ENCODE peak calls at places on chromosomes 1 and 21, in eight cellular contexts. One of them, this sample, is unnamed.

GRCh38 chr1:226875641-226876295 is 5.4 kb downstream of the PSEN2 start:
- DNase-seq in glutamatergic neuron: no peak
- DNase-seq in neural crest cell: no peak
- DNase-seq in H9: peak
- DNase-seq in breast epithelium: no peak
- DNase-seq in pancreas: no peak
- DNase-seq in astrocyte: peak
- DNase-seq in AG09309: no peak
- DNase-seq in this sample: no peak

GRCh38 chr1:18940303-18941020 is 16.0 kb downstream of the IFFO2 start:
- DNase-seq in glutamatergic neuron: no peak
- DNase-seq in neural crest cell: no peak
- DNase-seq in H9: no peak
- DNase-seq in breast epithelium: no peak
- DNase-seq in pancreas: no peak
- DNase-seq in astrocyte: no peak
- DNase-seq in AG09309: no peak
- DNase-seq in this sample: no peak

GRCh38 chr1:1616045-1616821 is 933 bp downstream of the MIB2 start:
- DNase-seq in glutamatergic neuron: peak
- DNase-seq in neural crest cell: no peak
- DNase-seq in H9: peak
- DNase-seq in breast epithelium: no peak
- DNase-seq in pancreas: peak
- DNase-seq in astrocyte: no peak
- DNase-seq in AG09309: no peak
- DNase-seq in this sample: no peak

GRCh38 chr1:209805875-209806760 is at the start of gene IRF6:
- DNase-seq in glutamatergic neuron: peak
- DNase-seq in neural crest cell: peak
- DNase-seq in H9: peak
- DNase-seq in breast epithelium: peak
- DNase-seq in pancreas: peak
- DNase-seq in astrocyte: peak
- DNase-seq in AG09309: no peak
- DNase-seq in this sample: peak

GRCh38 chr21:45578811-45579381 is 36.7 kb upstream of the SLC19A1 start:
- DNase-seq in glutamatergic neuron: no peak
- DNase-seq in neural crest cell: no peak
- DNase-seq in H9: no peak
- DNase-seq in breast epithelium: peak
- DNase-seq in pancreas: no peak
- DNase-seq in astrocyte: no peak
- DNase-seq in AG09309: no peak
- DNase-seq in this sample: no peak

GRCh38 chr21:18705971-18706370 is 302.4 kb upstream of the TMPRSS15 start:
- DNase-seq in glutamatergic neuron: no peak
- DNase-seq in neural crest cell: no peak
- DNase-seq in H9: no peak
- DNase-seq in breast epithelium: no peak
- DNase-seq in pancreas: no peak
- DNase-seq in astrocyte: no peak
- DNase-seq in AG09309: no peak
- DNase-seq in this sample: no peak

GRCh38 chr21:26490771-26491170 is 82.3 kb downstream of the CYYR1 start:
- DNase-seq in glutamatergic neuron: no peak
- DNase-seq in neural crest cell: no peak
- DNase-seq in H9: no peak
- DNase-seq in breast epithelium: no peak
- DNase-seq in pancreas: no peak
- DNase-seq in astrocyte: peak
- DNase-seq in AG09309: no peak
- DNase-seq in this sample: no peak

GRCh38 chr1:234704106-234704887 is 94.3 kb upstream of the IRF2BP2 start:
- DNase-seq in glutamatergic neuron: no peak
- DNase-seq in neural crest cell: no peak
- DNase-seq in H9: no peak
- DNase-seq in breast epithelium: peak
- DNase-seq in pancreas: no peak
- DNase-seq in astrocyte: no peak
- DNase-seq in AG09309: no peak
- DNase-seq in this sample: no peak

GRCh38 chr1:47137178-47137577 is at the start of gene CYP4A22:
- DNase-seq in glutamatergic neuron: no peak
- DNase-seq in neural crest cell: no peak
- DNase-seq in H9: no peak
- DNase-seq in breast epithelium: no peak
- DNase-seq in pancreas: no peak
- DNase-seq in astrocyte: no peak
- DNase-seq in AG09309: no peak
- DNase-seq in this sample: no peak

GRCh38 chr1:38512024-38512623 is 347.4 kb downstream of the RRAGC start:
- DNase-seq in glutamatergic neuron: no peak
- DNase-seq in neural crest cell: no peak
- DNase-seq in H9: no peak
- DNase-seq in breast epithelium: no peak
- DNase-seq in pancreas: no peak
- DNase-seq in astrocyte: no peak
- DNase-seq in AG09309: no peak
- DNase-seq in this sample: no peak

GRCh38 chr1:214808845-214809460 is 206.0 kb downstream of the CENPF start:
- DNase-seq in glutamatergic neuron: no peak
- DNase-seq in neural crest cell: no peak
- DNase-seq in H9: no peak
- DNase-seq in breast epithelium: no peak
- DNase-seq in pancreas: no peak
- DNase-seq in astrocyte: peak
- DNase-seq in AG09309: no peak
- DNase-seq in this sample: no peak

GRCh38 chr1:210800756-210801155 is 333.2 kb downstream of the KCNH1 start:
- DNase-seq in glutamatergic neuron: no peak
- DNase-seq in neural crest cell: no peak
- DNase-seq in H9: no peak
- DNase-seq in breast epithelium: no peak
- DNase-seq in pancreas: no peak
- DNase-seq in astrocyte: peak
- DNase-seq in AG09309: no peak
- DNase-seq in this sample: no peak

GRCh38 chr1:237851209-237851845 is 39.4 kb downstream of the ZP4 start:
- DNase-seq in glutamatergic neuron: peak
- DNase-seq in neural crest cell: peak
- DNase-seq in H9: peak
- DNase-seq in breast epithelium: no peak
- DNase-seq in pancreas: no peak
- DNase-seq in astrocyte: peak
- DNase-seq in AG09309: peak
- DNase-seq in this sample: no peak

GRCh38 chr1:146036990-146037646 is 15.6 kb upstream of the HJV start:
- DNase-seq in glutamatergic neuron: peak
- DNase-seq in neural crest cell: peak
- DNase-seq in H9: peak
- DNase-seq in breast epithelium: peak
- DNase-seq in pancreas: peak
- DNase-seq in astrocyte: peak
- DNase-seq in AG09309: peak
- DNase-seq in this sample: peak

GRCh38 chr1:26188477-26188876 is 1.9 kb upstream of the CATSPER4 start:
- DNase-seq in glutamatergic neuron: no peak
- DNase-seq in neural crest cell: no peak
- DNase-seq in H9: no peak
- DNase-seq in breast epithelium: no peak
- DNase-seq in pancreas: no peak
- DNase-seq in astrocyte: no peak
- DNase-seq in AG09309: no peak
- DNase-seq in this sample: no peak

GRCh38 chr1:174883361-174883760 is 116.4 kb upstream of the CACYBP start:
- DNase-seq in glutamatergic neuron: no peak
- DNase-seq in neural crest cell: no peak
- DNase-seq in H9: no peak
- DNase-seq in breast epithelium: no peak
- DNase-seq in pancreas: no peak
- DNase-seq in astrocyte: peak
- DNase-seq in AG09309: peak
- DNase-seq in this sample: no peak

GRCh38 chr1:194069831-194070218 is 883.4 kb upstream of the B3GALT2 start:
- DNase-seq in glutamatergic neuron: no peak
- DNase-seq in neural crest cell: no peak
- DNase-seq in H9: no peak
- DNase-seq in breast epithelium: no peak
- DNase-seq in pancreas: no peak
- DNase-seq in astrocyte: no peak
- DNase-seq in AG09309: no peak
- DNase-seq in this sample: no peak

GRCh38 chr1:48710318-48710717 is 66.4 kb downstream of the BEND5 start:
- DNase-seq in glutamatergic neuron: no peak
- DNase-seq in neural crest cell: no peak
- DNase-seq in H9: peak
- DNase-seq in breast epithelium: no peak
- DNase-seq in pancreas: no peak
- DNase-seq in astrocyte: no peak
- DNase-seq in AG09309: no peak
- DNase-seq in this sample: no peak

GRCh38 chr1:212077028-212077427 is 41.5 kb downstream of the DTL start:
- DNase-seq in glutamatergic neuron: no peak
- DNase-seq in neural crest cell: no peak
- DNase-seq in H9: no peak
- DNase-seq in breast epithelium: no peak
- DNase-seq in pancreas: no peak
- DNase-seq in astrocyte: peak
- DNase-seq in AG09309: no peak
- DNase-seq in this sample: no peak

GRCh38 chr1:214420833-214421232 is 130.6 kb downstream of the PTPN14 start:
- DNase-seq in glutamatergic neuron: no peak
- DNase-seq in neural crest cell: no peak
- DNase-seq in H9: no peak
- DNase-seq in breast epithelium: no peak
- DNase-seq in pancreas: no peak
- DNase-seq in astrocyte: no peak
- DNase-seq in AG09309: no peak
- DNase-seq in this sample: no peak

GRCh38 chr1:24327886-24328285 is 8.7 kb downstream of the GRHL3 start:
- DNase-seq in glutamatergic neuron: no peak
- DNase-seq in neural crest cell: no peak
- DNase-seq in H9: no peak
- DNase-seq in breast epithelium: no peak
- DNase-seq in pancreas: no peak
- DNase-seq in astrocyte: peak
- DNase-seq in AG09309: no peak
- DNase-seq in this sample: no peak

GRCh38 chr1:77036560-77036959 is 169.3 kb downstream of the ST6GALNAC5 start:
- DNase-seq in glutamatergic neuron: no peak
- DNase-seq in neural crest cell: no peak
- DNase-seq in H9: no peak
- DNase-seq in breast epithelium: no peak
- DNase-seq in pancreas: no peak
- DNase-seq in astrocyte: peak
- DNase-seq in AG09309: no peak
- DNase-seq in this sample: no peak

GRCh38 chr1:46158312-46159281 is 16.3 kb upstream of the TSPAN1 start:
- DNase-seq in glutamatergic neuron: no peak
- DNase-seq in neural crest cell: no peak
- DNase-seq in H9: no peak
- DNase-seq in breast epithelium: no peak
- DNase-seq in pancreas: no peak
- DNase-seq in astrocyte: no peak
- DNase-seq in AG09309: no peak
- DNase-seq in this sample: no peak

GRCh38 chr21:32393677-32394001 is 827 bp upstream of the URB1 start:
- DNase-seq in glutamatergic neuron: no peak
- DNase-seq in neural crest cell: no peak
- DNase-seq in H9: no peak
- DNase-seq in breast epithelium: no peak
- DNase-seq in pancreas: no peak
- DNase-seq in astrocyte: no peak
- DNase-seq in AG09309: no peak
- DNase-seq in this sample: no peak

GRCh38 chr1:94270801-94271203 is 33.4 kb upstream of the ARHGAP29 start:
- DNase-seq in glutamatergic neuron: no peak
- DNase-seq in neural crest cell: no peak
- DNase-seq in H9: no peak
- DNase-seq in breast epithelium: no peak
- DNase-seq in pancreas: no peak
- DNase-seq in astrocyte: peak
- DNase-seq in AG09309: no peak
- DNase-seq in this sample: no peak

GRCh38 chr1:190633488-190633887 is 155.8 kb upstream of the BRINP3 start:
- DNase-seq in glutamatergic neuron: no peak
- DNase-seq in neural crest cell: no peak
- DNase-seq in H9: no peak
- DNase-seq in breast epithelium: no peak
- DNase-seq in pancreas: no peak
- DNase-seq in astrocyte: no peak
- DNase-seq in AG09309: no peak
- DNase-seq in this sample: no peak
- TF ChIP-seq CTCF in glutamatergic neuron: no peak
- TF ChIP-seq CTCF in neural crest cell: no peak
- TF ChIP-seq CTCF in H9: peak
- TF ChIP-seq CTCF in breast epithelium: no peak
- TF ChIP-seq CTCF in pancreas: no peak
- TF ChIP-seq CTCF in astrocyte: no peak
- TF ChIP-seq CTCF in AG09309: no peak
- TF ChIP-seq CTCF in this sample: no peak

DNA sequence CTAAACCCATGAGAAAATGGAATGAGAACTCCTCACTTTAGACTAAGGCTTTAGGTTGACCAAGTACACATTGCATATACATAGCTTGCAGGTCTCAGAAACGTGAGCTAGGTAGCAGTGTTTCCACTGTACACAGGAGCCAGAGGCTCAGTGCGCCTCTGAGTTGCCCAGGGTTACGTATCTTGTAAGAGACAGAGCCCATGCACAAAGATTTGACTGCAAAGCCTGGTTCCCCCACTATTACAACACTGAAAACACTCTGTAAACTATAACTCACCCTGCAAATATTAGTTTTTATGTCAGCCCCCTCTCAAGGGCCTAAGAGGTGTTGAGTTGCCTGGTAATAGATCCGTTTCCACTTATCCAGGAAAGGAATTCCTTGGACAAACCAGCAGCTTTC is 25.5 kb downstream of the TENT5C start:
- DNase-seq in glutamatergic neuron: no peak
- DNase-seq in neural crest cell: no peak
- DNase-seq in H9: no peak
- DNase-seq in breast epithelium: no peak
- DNase-seq in pancreas: no peak
- DNase-seq in astrocyte: no peak
- DNase-seq in AG09309: no peak
- DNase-seq in this sample: no peak
- TF ChIP-seq CTCF in glutamatergic neuron: no peak
- TF ChIP-seq CTCF in neural crest cell: no peak
- TF ChIP-seq CTCF in H9: no peak
- TF ChIP-seq CTCF in breast epithelium: no peak
- TF ChIP-seq CTCF in pancreas: no peak
- TF ChIP-seq CTCF in astrocyte: no peak
- TF ChIP-seq CTCF in AG09309: no peak
- TF ChIP-seq CTCF in this sample: no peak

GRCh38 chr1:180636138-180636537 is 4.3 kb downstream of the XPR1 start:
- DNase-seq in glutamatergic neuron: no peak
- DNase-seq in neural crest cell: no peak
- DNase-seq in H9: no peak
- DNase-seq in breast epithelium: no peak
- DNase-seq in pancreas: no peak
- DNase-seq in astrocyte: no peak
- DNase-seq in AG09309: no peak
- DNase-seq in this sample: no peak
- TF ChIP-seq CTCF in glutamatergic neuron: no peak
- TF ChIP-seq CTCF in neural crest cell: no peak
- TF ChIP-seq CTCF in H9: peak
- TF ChIP-seq CTCF in breast epithelium: no peak
- TF ChIP-seq CTCF in pancreas: no peak
- TF ChIP-seq CTCF in astrocyte: peak
- TF ChIP-seq CTCF in AG09309: no peak
- TF ChIP-seq CTCF in this sample: no peak

GRCh38 chr1:150186789-150187559 is 37.3 kb downstream of the PLEKHO1 start:
- DNase-seq in glutamatergic neuron: no peak
- DNase-seq in neural crest cell: peak
- DNase-seq in H9: no peak
- DNase-seq in breast epithelium: no peak
- DNase-seq in pancreas: no peak
- DNase-seq in astrocyte: peak
- DNase-seq in AG09309: peak
- DNase-seq in this sample: no peak
- TF ChIP-seq CTCF in glutamatergic neuron: peak
- TF ChIP-seq CTCF in neural crest cell: peak
- TF ChIP-seq CTCF in H9: peak
- TF ChIP-seq CTCF in breast epithelium: peak
- TF ChIP-seq CTCF in pancreas: peak
- TF ChIP-seq CTCF in astrocyte: peak
- TF ChIP-seq CTCF in AG09309: peak
- TF ChIP-seq CTCF in this sample: no peak

This sample was measured in omental fat pad.